ENCODE peak calls at places on chromosomes 1 and 21, in ten cellular contexts. One of them, this sample, is unnamed.

GRCh38 chr1:58156124-58156468 is 390.4 kb downstream of the OMA1 start:
- DNase-seq in fibroblast of lung: no peak
- DNase-seq in prostate gland: no peak
- DNase-seq in gastrocnemius medialis: no peak
- DNase-seq in type B pancreatic cell: no peak
- DNase-seq in dorsolateral prefrontal cortex: no peak
- DNase-seq in astrocyte of the spinal cord: no peak
- DNase-seq in astrocyte: no peak
- DNase-seq in colonic mucosa: no peak
- DNase-seq in H9: no peak
- DNase-seq in this sample: no peak

GRCh38 chr1:38183094-38183493 is 136.5 kb upstream of the POU3F1 start:
- DNase-seq in fibroblast of lung: peak
- DNase-seq in prostate gland: no peak
- DNase-seq in gastrocnemius medialis: no peak
- DNase-seq in type B pancreatic cell: no peak
- DNase-seq in dorsolateral prefrontal cortex: no peak
- DNase-seq in astrocyte of the spinal cord: peak
- DNase-seq in astrocyte: no peak
- DNase-seq in colonic mucosa: no peak
- DNase-seq in H9: peak
- DNase-seq in this sample: no peak

GRCh38 chr1:244448279-244449036 is 3.3 kb downstream of the ADSS2 start:
- DNase-seq in fibroblast of lung: no peak
- DNase-seq in prostate gland: no peak
- DNase-seq in gastrocnemius medialis: no peak
- DNase-seq in type B pancreatic cell: no peak
- DNase-seq in dorsolateral prefrontal cortex: no peak
- DNase-seq in astrocyte of the spinal cord: peak
- DNase-seq in astrocyte: no peak
- DNase-seq in colonic mucosa: no peak
- DNase-seq in H9: no peak
- DNase-seq in this sample: no peak

GRCh38 chr21:42747267-42747701 is 93.9 kb downstream of the PDE9A start:
- DNase-seq in fibroblast of lung: no peak
- DNase-seq in prostate gland: no peak
- DNase-seq in gastrocnemius medialis: no peak
- DNase-seq in type B pancreatic cell: no peak
- DNase-seq in dorsolateral prefrontal cortex: no peak
- DNase-seq in astrocyte of the spinal cord: no peak
- DNase-seq in astrocyte: no peak
- DNase-seq in colonic mucosa: no peak
- DNase-seq in H9: no peak
- DNase-seq in this sample: no peak

GRCh38 chr21:32940079-32941014 is 85.4 kb upstream of the OLIG2 start:
- DNase-seq in fibroblast of lung: peak
- DNase-seq in prostate gland: peak
- DNase-seq in gastrocnemius medialis: no peak
- DNase-seq in type B pancreatic cell: no peak
- DNase-seq in dorsolateral prefrontal cortex: peak
- DNase-seq in astrocyte of the spinal cord: peak
- DNase-seq in astrocyte: peak
- DNase-seq in colonic mucosa: peak
- DNase-seq in H9: peak
- DNase-seq in this sample: peak

GRCh38 chr21:34715518-34715917 is 46.7 kb downstream of the CLIC6 start:
- DNase-seq in fibroblast of lung: no peak
- DNase-seq in prostate gland: no peak
- DNase-seq in gastrocnemius medialis: no peak
- DNase-seq in type B pancreatic cell: no peak
- DNase-seq in dorsolateral prefrontal cortex: no peak
- DNase-seq in astrocyte of the spinal cord: no peak
- DNase-seq in astrocyte: no peak
- DNase-seq in colonic mucosa: no peak
- DNase-seq in H9: no peak
- DNase-seq in this sample: no peak

GRCh38 chr1:221611930-221612777 is 129.7 kb downstream of the DUSP10 start:
- DNase-seq in fibroblast of lung: peak
- DNase-seq in prostate gland: peak
- DNase-seq in gastrocnemius medialis: peak
- DNase-seq in type B pancreatic cell: no peak
- DNase-seq in dorsolateral prefrontal cortex: peak
- DNase-seq in astrocyte of the spinal cord: peak
- DNase-seq in astrocyte: peak
- DNase-seq in colonic mucosa: peak
- DNase-seq in H9: no peak
- DNase-seq in this sample: peak

GRCh38 chr1:233655433-233655844 is 41.5 kb downstream of the KCNK1 start:
- DNase-seq in fibroblast of lung: no peak
- DNase-seq in prostate gland: no peak
- DNase-seq in gastrocnemius medialis: no peak
- DNase-seq in type B pancreatic cell: no peak
- DNase-seq in dorsolateral prefrontal cortex: no peak
- DNase-seq in astrocyte of the spinal cord: no peak
- DNase-seq in astrocyte: no peak
- DNase-seq in colonic mucosa: no peak
- DNase-seq in H9: no peak
- DNase-seq in this sample: no peak

GRCh38 chr1:147463022-147463421 is 78.3 kb upstream of the BCL9 start:
- DNase-seq in fibroblast of lung: no peak
- DNase-seq in prostate gland: no peak
- DNase-seq in gastrocnemius medialis: no peak
- DNase-seq in type B pancreatic cell: no peak
- DNase-seq in dorsolateral prefrontal cortex: no peak
- DNase-seq in astrocyte of the spinal cord: no peak
- DNase-seq in astrocyte: no peak
- DNase-seq in colonic mucosa: no peak
- DNase-seq in H9: no peak
- DNase-seq in this sample: no peak

GRCh38 chr1:30763654-30764248 is 6.2 kb upstream of the LAPTM5 start:
- DNase-seq in fibroblast of lung: peak
- DNase-seq in prostate gland: peak
- DNase-seq in gastrocnemius medialis: peak
- DNase-seq in type B pancreatic cell: no peak
- DNase-seq in dorsolateral prefrontal cortex: peak
- DNase-seq in astrocyte of the spinal cord: peak
- DNase-seq in astrocyte: peak
- DNase-seq in colonic mucosa: no peak
- DNase-seq in H9: no peak
- DNase-seq in this sample: peak

GRCh38 chr1:190144650-190145049 is 333.0 kb downstream of the BRINP3 start:
- DNase-seq in fibroblast of lung: no peak
- DNase-seq in prostate gland: no peak
- DNase-seq in gastrocnemius medialis: no peak
- DNase-seq in type B pancreatic cell: no peak
- DNase-seq in dorsolateral prefrontal cortex: no peak
- DNase-seq in astrocyte of the spinal cord: no peak
- DNase-seq in astrocyte: no peak
- DNase-seq in colonic mucosa: no peak
- DNase-seq in H9: no peak
- DNase-seq in this sample: no peak
- TF ChIP-seq CTCF in fibroblast of lung: no peak
- TF ChIP-seq CTCF in prostate gland: no peak
- TF ChIP-seq CTCF in gastrocnemius medialis: no peak
- TF ChIP-seq CTCF in type B pancreatic cell: no peak
- TF ChIP-seq CTCF in dorsolateral prefrontal cortex: no peak
- TF ChIP-seq CTCF in astrocyte of the spinal cord: no peak
- TF ChIP-seq CTCF in astrocyte: no peak
- TF ChIP-seq CTCF in colonic mucosa: no peak
- TF ChIP-seq CTCF in H9: no peak
- TF ChIP-seq CTCF in this sample: no peak

DNA sequence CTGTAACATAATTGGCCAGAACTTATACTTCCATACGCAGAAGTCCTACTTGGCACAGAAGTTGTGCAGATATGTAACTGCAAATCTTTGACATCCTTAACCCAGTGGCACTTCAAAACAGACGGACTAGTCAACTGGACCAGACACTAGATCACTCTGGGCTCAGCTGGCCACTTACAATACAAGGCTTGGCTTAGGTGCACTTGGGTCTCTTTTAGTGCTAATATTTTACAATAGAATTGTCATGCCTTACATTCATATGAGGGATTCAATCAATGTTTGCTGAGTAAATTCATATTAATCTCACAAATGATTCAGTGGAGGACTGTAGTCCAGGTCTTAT is 20.1 kb downstream of the XKR8 start:
- DNase-seq in fibroblast of lung: no peak
- DNase-seq in prostate gland: no peak
- DNase-seq in gastrocnemius medialis: no peak
- DNase-seq in type B pancreatic cell: no peak
- DNase-seq in dorsolateral prefrontal cortex: no peak
- DNase-seq in astrocyte of the spinal cord: no peak
- DNase-seq in astrocyte: no peak
- DNase-seq in colonic mucosa: no peak
- DNase-seq in H9: no peak
- DNase-seq in this sample: no peak
- TF ChIP-seq CTCF in fibroblast of lung: no peak
- TF ChIP-seq CTCF in prostate gland: no peak
- TF ChIP-seq CTCF in gastrocnemius medialis: no peak
- TF ChIP-seq CTCF in type B pancreatic cell: peak
- TF ChIP-seq CTCF in dorsolateral prefrontal cortex: no peak
- TF ChIP-seq CTCF in astrocyte of the spinal cord: no peak
- TF ChIP-seq CTCF in astrocyte: no peak
- TF ChIP-seq CTCF in colonic mucosa: no peak
- TF ChIP-seq CTCF in H9: no peak
- TF ChIP-seq CTCF in this sample: no peak

GRCh38 chr1:236541710-236542109 is 17.9 kb downstream of the LGALS8 start:
- DNase-seq in fibroblast of lung: no peak
- DNase-seq in prostate gland: no peak
- DNase-seq in gastrocnemius medialis: no peak
- DNase-seq in type B pancreatic cell: no peak
- DNase-seq in dorsolateral prefrontal cortex: no peak
- DNase-seq in astrocyte of the spinal cord: no peak
- DNase-seq in astrocyte: no peak
- DNase-seq in colonic mucosa: no peak
- DNase-seq in H9: no peak
- DNase-seq in this sample: no peak

GRCh38 chr1:236545621-236546169 is 21.9 kb downstream of the LGALS8 start:
- DNase-seq in fibroblast of lung: no peak
- DNase-seq in prostate gland: no peak
- DNase-seq in gastrocnemius medialis: no peak
- DNase-seq in type B pancreatic cell: no peak
- DNase-seq in dorsolateral prefrontal cortex: no peak
- DNase-seq in astrocyte of the spinal cord: no peak
- DNase-seq in astrocyte: no peak
- DNase-seq in colonic mucosa: no peak
- DNase-seq in H9: no peak
- DNase-seq in this sample: no peak

GRCh38 chr1:236540813-236541465 is 17.2 kb downstream of the LGALS8 start:
- DNase-seq in fibroblast of lung: no peak
- DNase-seq in prostate gland: no peak
- DNase-seq in gastrocnemius medialis: no peak
- DNase-seq in type B pancreatic cell: no peak
- DNase-seq in dorsolateral prefrontal cortex: no peak
- DNase-seq in astrocyte of the spinal cord: no peak
- DNase-seq in astrocyte: no peak
- DNase-seq in colonic mucosa: no peak
- DNase-seq in H9: no peak
- DNase-seq in this sample: no peak

DNA sequence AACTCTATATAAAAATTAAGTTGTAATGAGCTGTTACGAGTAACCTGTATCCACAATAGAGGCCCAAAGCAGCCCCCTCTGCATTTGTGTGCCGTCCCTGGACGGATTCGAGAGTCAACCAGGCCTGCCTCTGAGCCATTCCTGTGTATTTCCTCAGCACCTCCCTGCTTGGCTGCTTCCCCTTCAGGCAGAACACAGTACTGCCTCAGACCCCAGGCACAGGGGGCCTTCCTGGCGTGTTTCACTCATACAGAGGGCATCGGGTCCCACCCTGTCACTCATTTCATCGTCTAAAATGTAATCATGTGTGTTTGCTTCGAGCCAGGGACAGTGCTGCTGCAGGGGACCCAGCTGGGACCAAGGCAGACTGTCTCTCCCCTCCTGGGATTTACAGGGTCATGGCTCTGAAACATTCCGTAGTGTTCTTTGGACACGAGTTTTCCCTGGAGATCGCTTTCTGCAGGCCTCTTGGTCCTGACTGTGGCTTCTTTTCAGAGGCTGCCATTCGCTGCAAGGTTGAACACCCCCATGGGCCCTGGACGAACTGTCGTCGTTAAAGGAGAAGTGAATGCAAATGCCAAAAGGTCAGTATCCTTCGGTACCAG is 19.4 kb downstream of the LGALS8 start:
- DNase-seq in fibroblast of lung: no peak
- DNase-seq in prostate gland: no peak
- DNase-seq in gastrocnemius medialis: no peak
- DNase-seq in type B pancreatic cell: no peak
- DNase-seq in dorsolateral prefrontal cortex: no peak
- DNase-seq in astrocyte of the spinal cord: no peak
- DNase-seq in astrocyte: no peak
- DNase-seq in colonic mucosa: no peak
- DNase-seq in H9: peak
- DNase-seq in this sample: no peak
- TF ChIP-seq CTCF in fibroblast of lung: peak
- TF ChIP-seq CTCF in prostate gland: no peak
- TF ChIP-seq CTCF in gastrocnemius medialis: no peak
- TF ChIP-seq CTCF in type B pancreatic cell: peak
- TF ChIP-seq CTCF in dorsolateral prefrontal cortex: no peak
- TF ChIP-seq CTCF in astrocyte of the spinal cord: peak
- TF ChIP-seq CTCF in astrocyte: no peak
- TF ChIP-seq CTCF in colonic mucosa: no peak
- TF ChIP-seq CTCF in H9: peak
- TF ChIP-seq CTCF in this sample: peak

GRCh38 chr1:97013904-97014303 is 292.3 kb downstream of the PTBP2 start:
- DNase-seq in fibroblast of lung: peak
- DNase-seq in prostate gland: no peak
- DNase-seq in gastrocnemius medialis: no peak
- DNase-seq in type B pancreatic cell: no peak
- DNase-seq in dorsolateral prefrontal cortex: no peak
- DNase-seq in astrocyte of the spinal cord: peak
- DNase-seq in astrocyte: peak
- DNase-seq in colonic mucosa: no peak
- DNase-seq in H9: no peak
- DNase-seq in this sample: peak

GRCh38 chr1:97014426-97014825 is 292.8 kb downstream of the PTBP2 start:
- DNase-seq in fibroblast of lung: no peak
- DNase-seq in prostate gland: no peak
- DNase-seq in gastrocnemius medialis: no peak
- DNase-seq in type B pancreatic cell: no peak
- DNase-seq in dorsolateral prefrontal cortex: no peak
- DNase-seq in astrocyte of the spinal cord: no peak
- DNase-seq in astrocyte: no peak
- DNase-seq in colonic mucosa: no peak
- DNase-seq in H9: no peak
- DNase-seq in this sample: no peak

GRCh38 chr1:97017895-97018294 is 296.3 kb downstream of the PTBP2 start:
- DNase-seq in fibroblast of lung: no peak
- DNase-seq in prostate gland: no peak
- DNase-seq in gastrocnemius medialis: no peak
- DNase-seq in type B pancreatic cell: no peak
- DNase-seq in dorsolateral prefrontal cortex: no peak
- DNase-seq in astrocyte of the spinal cord: no peak
- DNase-seq in astrocyte: no peak
- DNase-seq in colonic mucosa: no peak
- DNase-seq in H9: peak
- DNase-seq in this sample: no peak
- TF ChIP-seq CTCF in fibroblast of lung: no peak
- TF ChIP-seq CTCF in prostate gland: no peak
- TF ChIP-seq CTCF in gastrocnemius medialis: no peak
- TF ChIP-seq CTCF in type B pancreatic cell: no peak
- TF ChIP-seq CTCF in dorsolateral prefrontal cortex: no peak
- TF ChIP-seq CTCF in astrocyte of the spinal cord: no peak
- TF ChIP-seq CTCF in astrocyte: no peak
- TF ChIP-seq CTCF in colonic mucosa: no peak
- TF ChIP-seq CTCF in H9: no peak
- TF ChIP-seq CTCF in this sample: peak